ENCODE peak calls at places on chromosomes 5 and 9, in ten cellular contexts. One of them, this sample, is unnamed.

GRCh38 chr9:89666950-89667349 is 62.1 kb downstream of the GADD45G start:
- DNase-seq in heart right ventricle: no peak
- DNase-seq in ovary: no peak
- DNase-seq in pancreas: no peak
- DNase-seq in mammary epithelial cell: no peak
- DNase-seq in GM12865: no peak
- DNase-seq in cardiac fibroblast: no peak
- DNase-seq in Karpas-422: no peak
- DNase-seq in tibial nerve: no peak
- DNase-seq in AG04450: no peak
- DNase-seq in this sample: no peak

GRCh38 chr5:121915765-121916164 is 46.0 kb upstream of the SRFBP1 start:
- DNase-seq in heart right ventricle: no peak
- DNase-seq in ovary: no peak
- DNase-seq in pancreas: no peak
- DNase-seq in mammary epithelial cell: peak
- DNase-seq in GM12865: no peak
- DNase-seq in cardiac fibroblast: no peak
- DNase-seq in Karpas-422: no peak
- DNase-seq in tibial nerve: no peak
- DNase-seq in AG04450: no peak
- DNase-seq in this sample: no peak

GRCh38 chr9:92525306-92525705 is 10.5 kb downstream of the ECM2 start:
- DNase-seq in heart right ventricle: no peak
- DNase-seq in ovary: no peak
- DNase-seq in pancreas: no peak
- DNase-seq in mammary epithelial cell: no peak
- DNase-seq in GM12865: no peak
- DNase-seq in cardiac fibroblast: no peak
- DNase-seq in Karpas-422: no peak
- DNase-seq in tibial nerve: no peak
- DNase-seq in AG04450: no peak
- DNase-seq in this sample: no peak

GRCh38 chr9:134690946-134691694 is 49.5 kb downstream of the COL5A1 start:
- DNase-seq in heart right ventricle: peak
- DNase-seq in ovary: peak
- DNase-seq in pancreas: no peak
- DNase-seq in mammary epithelial cell: no peak
- DNase-seq in GM12865: no peak
- DNase-seq in cardiac fibroblast: no peak
- DNase-seq in Karpas-422: no peak
- DNase-seq in tibial nerve: no peak
- DNase-seq in AG04450: no peak
- DNase-seq in this sample: no peak

GRCh38 chr5:68007446-68007845 is 208.1 kb upstream of the PIK3R1 start:
- DNase-seq in heart right ventricle: no peak
- DNase-seq in ovary: no peak
- DNase-seq in pancreas: no peak
- DNase-seq in mammary epithelial cell: peak
- DNase-seq in GM12865: no peak
- DNase-seq in cardiac fibroblast: peak
- DNase-seq in Karpas-422: no peak
- DNase-seq in tibial nerve: peak
- DNase-seq in AG04450: peak
- DNase-seq in this sample: no peak

GRCh38 chr9:114266969-114267368 is 55.9 kb upstream of the ORM1 start:
- DNase-seq in heart right ventricle: no peak
- DNase-seq in ovary: no peak
- DNase-seq in pancreas: no peak
- DNase-seq in mammary epithelial cell: no peak
- DNase-seq in GM12865: no peak
- DNase-seq in cardiac fibroblast: peak
- DNase-seq in Karpas-422: no peak
- DNase-seq in tibial nerve: no peak
- DNase-seq in AG04450: no peak
- DNase-seq in this sample: no peak

GRCh38 chr9:136204838-136205706 is at the start of gene LHX3:
- DNase-seq in heart right ventricle: no peak
- DNase-seq in ovary: peak
- DNase-seq in pancreas: no peak
- DNase-seq in mammary epithelial cell: no peak
- DNase-seq in GM12865: no peak
- DNase-seq in cardiac fibroblast: peak
- DNase-seq in Karpas-422: peak
- DNase-seq in tibial nerve: no peak
- DNase-seq in AG04450: no peak
- DNase-seq in this sample: no peak

GRCh38 chr9:91966503-91966902 is 16.5 kb upstream of the ROR2 start:
- DNase-seq in heart right ventricle: no peak
- DNase-seq in ovary: no peak
- DNase-seq in pancreas: no peak
- DNase-seq in mammary epithelial cell: peak
- DNase-seq in GM12865: no peak
- DNase-seq in cardiac fibroblast: no peak
- DNase-seq in Karpas-422: no peak
- DNase-seq in tibial nerve: no peak
- DNase-seq in AG04450: no peak
- DNase-seq in this sample: no peak

GRCh38 chr5:56211298-56211865 is 21.7 kb downstream of the ANKRD55 start:
- DNase-seq in heart right ventricle: peak
- DNase-seq in ovary: no peak
- DNase-seq in pancreas: peak
- DNase-seq in mammary epithelial cell: peak
- DNase-seq in GM12865: no peak
- DNase-seq in cardiac fibroblast: peak
- DNase-seq in Karpas-422: no peak
- DNase-seq in tibial nerve: peak
- DNase-seq in AG04450: peak
- DNase-seq in this sample: no peak

GRCh38 chr9:90773593-90773992 is 28.0 kb upstream of the SYK start:
- DNase-seq in heart right ventricle: no peak
- DNase-seq in ovary: no peak
- DNase-seq in pancreas: no peak
- DNase-seq in mammary epithelial cell: peak
- DNase-seq in GM12865: peak
- DNase-seq in cardiac fibroblast: peak
- DNase-seq in Karpas-422: peak
- DNase-seq in tibial nerve: no peak
- DNase-seq in AG04450: no peak
- DNase-seq in this sample: no peak

GRCh38 chr5:135667662-135668061 is 88.9 kb upstream of the CXCL14 start:
- DNase-seq in heart right ventricle: no peak
- DNase-seq in ovary: no peak
- DNase-seq in pancreas: no peak
- DNase-seq in mammary epithelial cell: peak
- DNase-seq in GM12865: no peak
- DNase-seq in cardiac fibroblast: no peak
- DNase-seq in Karpas-422: no peak
- DNase-seq in tibial nerve: no peak
- DNase-seq in AG04450: no peak
- DNase-seq in this sample: no peak

GRCh38 chr5:88188458-88189132 is 80.0 kb downstream of the TMEM161B start:
- DNase-seq in heart right ventricle: no peak
- DNase-seq in ovary: no peak
- DNase-seq in pancreas: no peak
- DNase-seq in mammary epithelial cell: peak
- DNase-seq in GM12865: peak
- DNase-seq in cardiac fibroblast: peak
- DNase-seq in Karpas-422: peak
- DNase-seq in tibial nerve: no peak
- DNase-seq in AG04450: no peak
- DNase-seq in this sample: no peak
- H3K4me3 ChIP-seq in heart right ventricle: no peak
- H3K4me3 ChIP-seq in ovary: no peak
- H3K4me3 ChIP-seq in pancreas: no peak
- H3K4me3 ChIP-seq in mammary epithelial cell: no peak
- H3K4me3 ChIP-seq in GM12865: no peak
- H3K4me3 ChIP-seq in cardiac fibroblast: no peak
- H3K4me3 ChIP-seq in Karpas-422: no peak
- H3K4me3 ChIP-seq in tibial nerve: no peak
- H3K4me3 ChIP-seq in AG04450: no peak
- H3K4me3 ChIP-seq in this sample: no peak

GRCh38 chr9:536597-537511 is 304.6 kb upstream of the DMRT1 start:
- DNase-seq in heart right ventricle: no peak
- DNase-seq in ovary: no peak
- DNase-seq in pancreas: no peak
- DNase-seq in mammary epithelial cell: no peak
- DNase-seq in GM12865: peak
- DNase-seq in cardiac fibroblast: no peak
- DNase-seq in Karpas-422: no peak
- DNase-seq in tibial nerve: no peak
- DNase-seq in AG04450: no peak
- DNase-seq in this sample: no peak
- H3K4me3 ChIP-seq in heart right ventricle: no peak
- H3K4me3 ChIP-seq in ovary: no peak
- H3K4me3 ChIP-seq in pancreas: no peak
- H3K4me3 ChIP-seq in mammary epithelial cell: no peak
- H3K4me3 ChIP-seq in GM12865: no peak
- H3K4me3 ChIP-seq in cardiac fibroblast: no peak
- H3K4me3 ChIP-seq in Karpas-422: peak
- H3K4me3 ChIP-seq in tibial nerve: no peak
- H3K4me3 ChIP-seq in AG04450: no peak
- H3K4me3 ChIP-seq in this sample: no peak

DNA sequence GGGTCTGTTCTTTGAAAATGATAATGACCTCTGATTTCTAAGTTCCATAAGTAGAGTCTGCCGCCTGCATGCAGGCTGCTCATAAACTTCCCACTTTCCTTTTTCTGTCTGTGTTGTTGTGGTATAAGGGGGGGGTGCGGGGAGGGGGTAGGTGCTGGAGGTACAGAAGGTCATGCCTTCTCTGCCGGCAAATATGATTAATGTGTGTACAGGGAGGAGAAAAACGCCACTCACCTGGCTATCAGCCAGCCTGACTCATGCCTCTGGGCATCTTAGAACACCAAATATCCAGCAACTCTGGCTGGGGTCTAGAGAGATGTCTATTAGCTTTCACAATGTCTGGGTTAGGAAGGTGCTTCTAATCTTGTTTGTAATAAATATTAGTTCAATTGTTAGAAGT is 128.3 kb downstream of the EFNA5 start:
- DNase-seq in heart right ventricle: peak
- DNase-seq in ovary: peak
- DNase-seq in pancreas: peak
- DNase-seq in mammary epithelial cell: peak
- DNase-seq in GM12865: peak
- DNase-seq in cardiac fibroblast: peak
- DNase-seq in Karpas-422: no peak
- DNase-seq in tibial nerve: peak
- DNase-seq in AG04450: no peak
- DNase-seq in this sample: peak
- H3K4me3 ChIP-seq in heart right ventricle: peak
- H3K4me3 ChIP-seq in ovary: no peak
- H3K4me3 ChIP-seq in pancreas: no peak
- H3K4me3 ChIP-seq in mammary epithelial cell: peak
- H3K4me3 ChIP-seq in GM12865: peak
- H3K4me3 ChIP-seq in cardiac fibroblast: peak
- H3K4me3 ChIP-seq in Karpas-422: no peak
- H3K4me3 ChIP-seq in tibial nerve: no peak
- H3K4me3 ChIP-seq in AG04450: no peak
- H3K4me3 ChIP-seq in this sample: peak

GRCh38 chr5:154611341-154611767 is 133.3 kb upstream of the HAND1 start:
- DNase-seq in heart right ventricle: no peak
- DNase-seq in ovary: no peak
- DNase-seq in pancreas: no peak
- DNase-seq in mammary epithelial cell: no peak
- DNase-seq in GM12865: peak
- DNase-seq in cardiac fibroblast: peak
- DNase-seq in Karpas-422: no peak
- DNase-seq in tibial nerve: no peak
- DNase-seq in AG04450: no peak
- DNase-seq in this sample: no peak
- H3K4me3 ChIP-seq in heart right ventricle: peak
- H3K4me3 ChIP-seq in ovary: no peak
- H3K4me3 ChIP-seq in pancreas: no peak
- H3K4me3 ChIP-seq in mammary epithelial cell: no peak
- H3K4me3 ChIP-seq in GM12865: peak
- H3K4me3 ChIP-seq in cardiac fibroblast: peak
- H3K4me3 ChIP-seq in Karpas-422: no peak
- H3K4me3 ChIP-seq in tibial nerve: no peak
- H3K4me3 ChIP-seq in AG04450: peak
- H3K4me3 ChIP-seq in this sample: peak

DNA sequence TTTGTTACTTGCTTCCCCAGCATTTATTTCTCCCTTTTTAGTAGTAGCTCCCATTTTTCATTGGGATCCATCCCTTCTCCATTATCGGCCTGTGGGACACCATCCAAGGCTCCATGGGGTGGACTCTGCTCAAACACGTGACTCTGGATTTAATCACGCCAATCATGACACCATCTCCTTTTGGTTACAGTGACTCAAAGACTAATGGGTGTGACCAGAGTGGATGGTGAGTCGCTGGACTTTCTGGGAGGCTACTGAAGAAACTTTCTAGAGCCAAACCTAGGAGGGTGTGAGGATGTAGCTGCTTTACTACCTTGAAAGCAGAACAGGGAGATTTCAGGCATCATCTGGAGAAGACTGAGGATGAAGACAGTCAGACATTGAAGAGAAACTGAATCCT is 93.1 kb downstream of the PJA2 start:
- DNase-seq in heart right ventricle: no peak
- DNase-seq in ovary: no peak
- DNase-seq in pancreas: no peak
- DNase-seq in mammary epithelial cell: peak
- DNase-seq in GM12865: no peak
- DNase-seq in cardiac fibroblast: peak
- DNase-seq in Karpas-422: no peak
- DNase-seq in tibial nerve: no peak
- DNase-seq in AG04450: no peak
- DNase-seq in this sample: no peak
- H3K4me3 ChIP-seq in heart right ventricle: no peak
- H3K4me3 ChIP-seq in ovary: no peak
- H3K4me3 ChIP-seq in pancreas: no peak
- H3K4me3 ChIP-seq in mammary epithelial cell: no peak
- H3K4me3 ChIP-seq in GM12865: no peak
- H3K4me3 ChIP-seq in cardiac fibroblast: no peak
- H3K4me3 ChIP-seq in Karpas-422: no peak
- H3K4me3 ChIP-seq in tibial nerve: no peak
- H3K4me3 ChIP-seq in AG04450: no peak
- H3K4me3 ChIP-seq in this sample: no peak

GRCh38 chr5:151775025-151775606 is 3.4 kb downstream of the G3BP1 start:
- DNase-seq in heart right ventricle: no peak
- DNase-seq in ovary: no peak
- DNase-seq in pancreas: no peak
- DNase-seq in mammary epithelial cell: no peak
- DNase-seq in GM12865: no peak
- DNase-seq in cardiac fibroblast: no peak
- DNase-seq in Karpas-422: no peak
- DNase-seq in tibial nerve: no peak
- DNase-seq in AG04450: no peak
- DNase-seq in this sample: no peak
- H3K4me3 ChIP-seq in heart right ventricle: no peak
- H3K4me3 ChIP-seq in ovary: no peak
- H3K4me3 ChIP-seq in pancreas: no peak
- H3K4me3 ChIP-seq in mammary epithelial cell: peak
- H3K4me3 ChIP-seq in GM12865: peak
- H3K4me3 ChIP-seq in cardiac fibroblast: no peak
- H3K4me3 ChIP-seq in Karpas-422: peak
- H3K4me3 ChIP-seq in tibial nerve: no peak
- H3K4me3 ChIP-seq in AG04450: peak
- H3K4me3 ChIP-seq in this sample: peak